ENCODE peak calls at places on chromosomes 3 and 15, in eight cellular contexts. Z is tibial nerve; F is heart right ventricle; W is CD8-positive, alpha-beta T cell; C is right lobe of liver; X is lower lobe of right lung; J is AG04450; Y is CD8-positive, alpha-beta memory T cell. P is an unnamed sample.

GRCh38 chr3:131033480-131034080 is 6.9 kb downstream of the NEK11 start:
- DNase-seq in Z (peak; percentile 46), F (no peak), W (no peak), C (no peak), X (no peak), J (no peak), Y (peak; percentile 43), P (no peak)

GRCh38 chr3:170437151-170437550 is 18.5 kb downstream of the CLDN11 start:
- DNase-seq in Z (no peak), F (no peak), W (no peak), C (no peak), X (no peak), J (no peak), Y (no peak), P (no peak)

GRCh38 chr3:171862392-171862791 is 19.2 kb downstream of the TMEM212 start:
- DNase-seq in Z (no peak), F (no peak), W (no peak), C (no peak), X (no peak), J (no peak), Y (no peak), P (no peak)

GRCh38 chr15:39599871-39600270 is 19.0 kb downstream of the THBS1 start:
- DNase-seq in Z (no peak), F (no peak), W (no peak), C (no peak), X (no peak), J (no peak), Y (no peak), P (no peak)

GRCh38 chr3:121696190-121696589 is 35.5 kb upstream of the HCLS1 start:
- DNase-seq in Z (no peak), F (peak; percentile 23), W (no peak), C (no peak), X (no peak), J (no peak), Y (no peak), P (no peak)

GRCh38 chr3:160150525-160150924 is 74.7 kb upstream of the C3orf80 start:
- DNase-seq in Z (no peak), F (no peak), W (no peak), C (no peak), X (no peak), J (no peak), Y (no peak), P (no peak)

GRCh38 chr3:176354843-176355242 is 842.4 kb downstream of the TBL1XR1 start:
- DNase-seq in Z (no peak), F (no peak), W (no peak), C (no peak), X (no peak), J (no peak), Y (no peak), P (no peak)

GRCh38 chr15:78177447-78177873 is 28.3 kb downstream of the IDH3A start:
- DNase-seq in Z (peak; percentile 18), F (peak; percentile 32), W (no peak), C (peak; percentile 60), X (no peak), J (no peak), Y (no peak), P (no peak)

GRCh38 chr15:25249236-25250010 is 189.4 kb downstream of the UBE3A start:
- DNase-seq in Z (no peak), F (peak; percentile 1), W (no peak), C (no peak), X (no peak), J (no peak), Y (no peak), P (peak; percentile 4)

GRCh38 chr15:25250011-25250596 is 188.7 kb downstream of the UBE3A start:
- DNase-seq in Z (no peak), F (peak; percentile 1), W (no peak), C (peak; percentile 27), X (peak; percentile 20), J (no peak), Y (no peak), P (no peak)

GRCh38 chr15:25247418-25248030 is 191.3 kb downstream of the UBE3A start:
- DNase-seq in Z (no peak), F (no peak), W (no peak), C (peak; percentile 21), X (peak; percentile 11), J (no peak), Y (no peak), P (no peak)

GRCh38 chr15:25246641-25247417 is 192.0 kb downstream of the UBE3A start:
- DNase-seq in Z (no peak), F (no peak), W (no peak), C (peak; percentile 30), X (peak; percentile 34), J (no peak), Y (no peak), P (peak; percentile 5)

GRCh38 chr15:25248583-25249235 is 190.1 kb downstream of the UBE3A start:
- DNase-seq in Z (no peak), F (peak; percentile 1), W (no peak), C (peak; percentile 42), X (peak; percentile 30), J (no peak), Y (no peak), P (peak; percentile 6)
- H3K9me3 ChIP-seq in Z (peaks cover 97% of the 10 kb centered on the region), F (no peaks in the 10 kb centered on the region), W (no peaks in the 10 kb centered on the region), C (no peaks in the 10 kb centered on the region), X (peaks cover 16% of the 10 kb centered on the region), J (peaks cover 88% of the 10 kb centered on the region), Y (no peaks in the 10 kb centered on the region), P (no peaks in the 10 kb centered on the region)

GRCh38 chr15:87347806-87348515 is 908.6 kb downstream of the NTRK3 start:
- DNase-seq in Z (no peak), F (no peak), W (no peak), C (no peak), X (no peak), J (no peak), Y (no peak), P (no peak)
- H3K9me3 ChIP-seq in Z (no peaks in the 10 kb centered on the region), F (no peaks in the 10 kb centered on the region), W (no peaks in the 10 kb centered on the region), C (no peaks in the 10 kb centered on the region), X (no peaks in the 10 kb centered on the region), J (no peaks in the 10 kb centered on the region), Y (no peaks in the 10 kb centered on the region), P (peaks cover 6% of the 10 kb centered on the region)

DNA sequence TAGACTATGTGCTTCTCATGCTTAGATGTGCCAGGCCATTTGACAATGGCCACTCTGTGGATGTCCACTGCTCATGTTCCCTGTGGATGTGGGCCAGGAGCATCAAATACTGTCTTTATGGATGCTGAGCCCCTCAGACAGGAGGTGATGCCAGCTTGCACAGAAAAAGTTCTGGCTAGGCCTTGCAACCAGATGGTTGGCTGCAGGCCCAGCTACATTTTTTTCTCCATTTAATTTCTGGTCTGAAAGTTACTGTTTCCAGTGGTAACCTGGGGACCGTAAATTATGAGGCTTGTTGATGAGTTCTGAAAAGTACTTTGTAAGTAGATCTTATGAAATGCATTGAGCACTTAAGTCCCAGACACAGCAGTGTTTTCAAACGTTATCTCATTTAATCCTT is 228.5 kb downstream of the CHL1 start:
- DNase-seq in Z (no peak), F (no peak), W (no peak), C (no peak), X (no peak), J (no peak), Y (no peak), P (no peak)
- H3K9me3 ChIP-seq in Z (no peaks in the 10 kb centered on the region), F (no peaks in the 10 kb centered on the region), W (no peaks in the 10 kb centered on the region), C (no peaks in the 10 kb centered on the region), X (no peaks in the 10 kb centered on the region), J (no peaks in the 10 kb centered on the region), Y (no peaks in the 10 kb centered on the region), P (no peaks in the 10 kb centered on the region)

GRCh38 chr15:25056484-25057429 is 102.0 kb downstream of the SNRPN start:
- DNase-seq in Z (no peak), F (peak; percentile 3), W (no peak), C (peak; percentile 42), X (no peak), J (no peak), Y (no peak), P (no peak)
- H3K9me3 ChIP-seq in Z (peaks cover 100% of the 10 kb centered on the region), F (peaks cover 100% of the 10 kb centered on the region), W (peaks cover 97% of the 10 kb centered on the region), C (peaks cover 19% of the 10 kb centered on the region), X (peaks cover 100% of the 10 kb centered on the region), J (peaks cover 100% of the 10 kb centered on the region), Y (peaks cover 94% of the 10 kb centered on the region), P (peaks cover 65% of the 10 kb centered on the region)

GRCh38 chr3:58692484-58692883 is 25.9 kb upstream of the FAM3D start:
- DNase-seq in Z (no peak), F (no peak), W (no peak), C (no peak), X (no peak), J (no peak), Y (no peak), P (no peak)

GRCh38 chr3:58686847-58687246 is 20.3 kb upstream of the FAM3D start:
- DNase-seq in Z (no peak), F (no peak), W (no peak), C (no peak), X (no peak), J (no peak), Y (no peak), P (no peak)

GRCh38 chr3:58691997-58692396 is 25.4 kb upstream of the FAM3D start:
- DNase-seq in Z (no peak), F (no peak), W (no peak), C (no peak), X (no peak), J (no peak), Y (no peak), P (no peak)

GRCh38 chr3:58688563-58688962 is 22.0 kb upstream of the FAM3D start:
- DNase-seq in Z (no peak), F (no peak), W (no peak), C (no peak), X (no peak), J (no peak), Y (no peak), P (no peak)

GRCh38 chr3:58690490-58690889 is 23.9 kb upstream of the FAM3D start:
- DNase-seq in Z (no peak), F (no peak), W (no peak), C (no peak), X (no peak), J (no peak), Y (no peak), P (no peak)
- H3K9me3 ChIP-seq in Z (peaks cover 16% of the 10 kb centered on the region), F (peaks cover 19% of the 10 kb centered on the region), W (no peaks in the 10 kb centered on the region), C (no peaks in the 10 kb centered on the region), X (peaks cover 10% of the 10 kb centered on the region), J (peaks cover 7% of the 10 kb centered on the region), Y (no peaks in the 10 kb centered on the region), P (no peaks in the 10 kb centered on the region)

GRCh38 chr3:15108082-15108545 is 9.2 kb upstream of the RBSN start:
- DNase-seq in Z (peak; percentile 30), F (peak; percentile 51), W (peak; percentile 59), C (peak; percentile 86), X (peak; percentile 79), J (peak; percentile 50), Y (peak; percentile 69), P (peak; percentile 69)
- H3K9me3 ChIP-seq in Z (no peaks in the 10 kb centered on the region), F (no peaks in the 10 kb centered on the region), W (no peaks in the 10 kb centered on the region), C (no peaks in the 10 kb centered on the region), X (no peaks in the 10 kb centered on the region), J (no peaks in the 10 kb centered on the region), Y (no peaks in the 10 kb centered on the region), P (no peaks in the 10 kb centered on the region)